ENCODE peak calls at places on chromosome 1, in five cellular contexts. D, R, B, S and N are unnamed samples.

GRCh38 chr1:115748396-115749130 is 20.0 kb downstream of the CASQ2 start:
- DNase-seq in B (no peak), S (peak), D (peak), R (no peak), N (no peak)

GRCh38 chr1:97192872-97193572 is 471.4 kb downstream of the PTBP2 start:
- DNase-seq in S (peak), R (no peak), B (no peak), D (peak), N (no peak)

GRCh38 chr1:204319462-204319861 is 40.3 kb downstream of the PLEKHA6 start:
- DNase-seq in R (no peak), B (no peak), S (peak), D (peak), N (no peak)

GRCh38 chr1:229406798-229407197 is 27.1 kb downstream of the ACTA1 start:
- DNase-seq in R (no peak), B (no peak), D (no peak), S (no peak), N (no peak)

GRCh38 chr1:125066385-125066784 is 3881.6 kb downstream of the SRGAP2C start:
- DNase-seq in R (no peak), B (no peak), D (no peak), S (no peak), N (no peak)

GRCh38 chr1:93661829-93662474 is 19.7 kb downstream of the BCAR3 start:
- DNase-seq in S (peak), R (no peak), B (no peak), D (no peak), N (no peak)

GRCh38 chr1:245086389-245086969 is 68.3 kb upstream of the KIF26B start:
- DNase-seq in S (peak), B (no peak), R (no peak), D (no peak), N (no peak)

GRCh38 chr1:107664882-107665871 is 299.8 kb downstream of the VAV3 start:
- DNase-seq in D (no peak), B (no peak), R (no peak), S (no peak), N (no peak)

GRCh38 chr1:219771039-219771438 is 157.3 kb downstream of the SLC30A10 start:
- DNase-seq in B (no peak), S (peak), D (peak), R (no peak), N (no peak)

GRCh38 chr1:27428316-27429028 is 36.0 kb downstream of the GPR3 start:
- DNase-seq in B (no peak), D (no peak), R (no peak), S (no peak), N (peak)

GRCh38 chr1:159705251-159705910 is 9.0 kb downstream of the CRP start:
- DNase-seq in B (no peak), S (no peak), R (no peak), D (no peak), N (no peak)

GRCh38 chr1:181104042-181104789 is 15.7 kb downstream of the IER5 start:
- DNase-seq in S (no peak), D (no peak), R (no peak), B (peak), N (no peak)

GRCh38 chr1:180092931-180093650 is 61.6 kb upstream of the QSOX1 start:
- DNase-seq in S (no peak), R (no peak), D (no peak), B (no peak), N (no peak)

GRCh38 chr1:48208652-48209051 is 13.9 kb upstream of the SLC5A9 start:
- DNase-seq in B (no peak), R (no peak), D (no peak), S (no peak), N (no peak)

GRCh38 chr1:110561631-110562030 is 42.7 kb upstream of the KCNA10 start:
- DNase-seq in B (no peak), S (no peak), D (no peak), R (no peak), N (no peak)